ENCODE peak calls at places on chromosomes 16 and 17, in ten cellular contexts. One of them, this sample, is unnamed.

GRCh38 chr16:52581530-52581929 is 34.6 kb upstream of the TOX3 start:
- DNase-seq in HFF-Myc: no peak
- DNase-seq in AG09319: no peak
- DNase-seq in tibial nerve: no peak
- DNase-seq in cardiac muscle cell: no peak
- DNase-seq in prostate gland: no peak
- DNase-seq in body of pancreas: peak
- DNase-seq in heart left ventricle: no peak
- DNase-seq in mammary epithelial cell: no peak
- DNase-seq in AG10803: no peak
- DNase-seq in this sample: no peak

GRCh38 chr16:12340151-12340733 is 363.7 kb downstream of the SNX29 start:
- DNase-seq in HFF-Myc: no peak
- DNase-seq in AG09319: no peak
- DNase-seq in tibial nerve: no peak
- DNase-seq in cardiac muscle cell: peak
- DNase-seq in prostate gland: peak
- DNase-seq in body of pancreas: peak
- DNase-seq in heart left ventricle: no peak
- DNase-seq in mammary epithelial cell: peak
- DNase-seq in AG10803: peak
- DNase-seq in this sample: peak

GRCh38 chr16:49376206-49376605 is 2.6 kb downstream of the C16orf78 start:
- DNase-seq in HFF-Myc: no peak
- DNase-seq in AG09319: no peak
- DNase-seq in tibial nerve: no peak
- DNase-seq in cardiac muscle cell: no peak
- DNase-seq in prostate gland: no peak
- DNase-seq in body of pancreas: no peak
- DNase-seq in heart left ventricle: no peak
- DNase-seq in mammary epithelial cell: no peak
- DNase-seq in AG10803: no peak
- DNase-seq in this sample: no peak

GRCh38 chr16:1113889-1114526 is 18.0 kb upstream of the C1QTNF8 start:
- DNase-seq in HFF-Myc: no peak
- DNase-seq in AG09319: no peak
- DNase-seq in tibial nerve: no peak
- DNase-seq in cardiac muscle cell: no peak
- DNase-seq in prostate gland: no peak
- DNase-seq in body of pancreas: no peak
- DNase-seq in heart left ventricle: no peak
- DNase-seq in mammary epithelial cell: no peak
- DNase-seq in AG10803: no peak
- DNase-seq in this sample: no peak

GRCh38 chr17:65660947-65661346 is 99.5 kb upstream of the AXIN2 start:
- DNase-seq in HFF-Myc: peak
- DNase-seq in AG09319: peak
- DNase-seq in tibial nerve: no peak
- DNase-seq in cardiac muscle cell: peak
- DNase-seq in prostate gland: no peak
- DNase-seq in body of pancreas: no peak
- DNase-seq in heart left ventricle: no peak
- DNase-seq in mammary epithelial cell: no peak
- DNase-seq in AG10803: peak
- DNase-seq in this sample: no peak

GRCh38 chr16:14344945-14345344 is 273.8 kb downstream of the MRTFB start:
- DNase-seq in HFF-Myc: no peak
- DNase-seq in AG09319: no peak
- DNase-seq in tibial nerve: no peak
- DNase-seq in cardiac muscle cell: no peak
- DNase-seq in prostate gland: no peak
- DNase-seq in body of pancreas: no peak
- DNase-seq in heart left ventricle: no peak
- DNase-seq in mammary epithelial cell: no peak
- DNase-seq in AG10803: no peak
- DNase-seq in this sample: no peak

GRCh38 chr16:4988647-4989046 is 30.5 kb downstream of the SEC14L5 start:
- DNase-seq in HFF-Myc: no peak
- DNase-seq in AG09319: no peak
- DNase-seq in tibial nerve: no peak
- DNase-seq in cardiac muscle cell: no peak
- DNase-seq in prostate gland: no peak
- DNase-seq in body of pancreas: no peak
- DNase-seq in heart left ventricle: no peak
- DNase-seq in mammary epithelial cell: no peak
- DNase-seq in AG10803: no peak
- DNase-seq in this sample: no peak

GRCh38 chr16:82631701-82632685 is 5.2 kb downstream of the CDH13 start:
- DNase-seq in HFF-Myc: no peak
- DNase-seq in AG09319: no peak
- DNase-seq in tibial nerve: no peak
- DNase-seq in cardiac muscle cell: no peak
- DNase-seq in prostate gland: no peak
- DNase-seq in body of pancreas: no peak
- DNase-seq in heart left ventricle: no peak
- DNase-seq in mammary epithelial cell: peak
- DNase-seq in AG10803: peak
- DNase-seq in this sample: no peak

GRCh38 chr17:73767696-73768095 is 123.5 kb upstream of the SDK2 start:
- DNase-seq in HFF-Myc: no peak
- DNase-seq in AG09319: no peak
- DNase-seq in tibial nerve: no peak
- DNase-seq in cardiac muscle cell: no peak
- DNase-seq in prostate gland: no peak
- DNase-seq in body of pancreas: no peak
- DNase-seq in heart left ventricle: no peak
- DNase-seq in mammary epithelial cell: no peak
- DNase-seq in AG10803: no peak
- DNase-seq in this sample: no peak

GRCh38 chr16:50267151-50267631 is 840 bp downstream of the ADCY7 start:
- DNase-seq in HFF-Myc: no peak
- DNase-seq in AG09319: no peak
- DNase-seq in tibial nerve: no peak
- DNase-seq in cardiac muscle cell: no peak
- DNase-seq in prostate gland: no peak
- DNase-seq in body of pancreas: no peak
- DNase-seq in heart left ventricle: no peak
- DNase-seq in mammary epithelial cell: no peak
- DNase-seq in AG10803: no peak
- DNase-seq in this sample: no peak

GRCh38 chr17:9726291-9726690 is 65.1 kb downstream of the DHRS7C start:
- DNase-seq in HFF-Myc: no peak
- DNase-seq in AG09319: no peak
- DNase-seq in tibial nerve: no peak
- DNase-seq in cardiac muscle cell: no peak
- DNase-seq in prostate gland: no peak
- DNase-seq in body of pancreas: no peak
- DNase-seq in heart left ventricle: no peak
- DNase-seq in mammary epithelial cell: no peak
- DNase-seq in AG10803: no peak
- DNase-seq in this sample: no peak

GRCh38 chr17:9728005-9728404 is 63.4 kb downstream of the DHRS7C start:
- DNase-seq in HFF-Myc: no peak
- DNase-seq in AG09319: no peak
- DNase-seq in tibial nerve: no peak
- DNase-seq in cardiac muscle cell: no peak
- DNase-seq in prostate gland: no peak
- DNase-seq in body of pancreas: no peak
- DNase-seq in heart left ventricle: no peak
- DNase-seq in mammary epithelial cell: no peak
- DNase-seq in AG10803: no peak
- DNase-seq in this sample: no peak

GRCh38 chr17:9728564-9728963 is 62.8 kb downstream of the DHRS7C start:
- DNase-seq in HFF-Myc: no peak
- DNase-seq in AG09319: no peak
- DNase-seq in tibial nerve: no peak
- DNase-seq in cardiac muscle cell: no peak
- DNase-seq in prostate gland: no peak
- DNase-seq in body of pancreas: no peak
- DNase-seq in heart left ventricle: no peak
- DNase-seq in mammary epithelial cell: no peak
- DNase-seq in AG10803: no peak
- DNase-seq in this sample: no peak

GRCh38 chr17:9729735-9730420 is 61.5 kb downstream of the DHRS7C start:
- DNase-seq in HFF-Myc: no peak
- DNase-seq in AG09319: no peak
- DNase-seq in tibial nerve: no peak
- DNase-seq in cardiac muscle cell: no peak
- DNase-seq in prostate gland: no peak
- DNase-seq in body of pancreas: no peak
- DNase-seq in heart left ventricle: no peak
- DNase-seq in mammary epithelial cell: peak
- DNase-seq in AG10803: peak
- DNase-seq in this sample: no peak

GRCh38 chr17:9729034-9729650 is 62.2 kb downstream of the DHRS7C start:
- DNase-seq in HFF-Myc: peak
- DNase-seq in AG09319: peak
- DNase-seq in tibial nerve: no peak
- DNase-seq in cardiac muscle cell: peak
- DNase-seq in prostate gland: peak
- DNase-seq in body of pancreas: peak
- DNase-seq in heart left ventricle: no peak
- DNase-seq in mammary epithelial cell: peak
- DNase-seq in AG10803: peak
- DNase-seq in this sample: no peak
- TF ChIP-seq CTCF in HFF-Myc: peak
- TF ChIP-seq CTCF in AG09319: no peak
- TF ChIP-seq CTCF in tibial nerve: peak
- TF ChIP-seq CTCF in cardiac muscle cell: peak
- TF ChIP-seq CTCF in prostate gland: peak
- TF ChIP-seq CTCF in body of pancreas: peak
- TF ChIP-seq CTCF in heart left ventricle: peak
- TF ChIP-seq CTCF in mammary epithelial cell: peak
- TF ChIP-seq CTCF in AG10803: peak
- TF ChIP-seq CTCF in this sample: peak

GRCh38 chr16:75116081-75116910 is at the start of gene LDHD:
- DNase-seq in HFF-Myc: no peak
- DNase-seq in AG09319: no peak
- DNase-seq in tibial nerve: peak
- DNase-seq in cardiac muscle cell: peak
- DNase-seq in prostate gland: peak
- DNase-seq in body of pancreas: peak
- DNase-seq in heart left ventricle: peak
- DNase-seq in mammary epithelial cell: peak
- DNase-seq in AG10803: peak
- DNase-seq in this sample: no peak

GRCh38 chr16:75114946-75115825 is 1.4 kb downstream of the LDHD start:
- DNase-seq in HFF-Myc: no peak
- DNase-seq in AG09319: no peak
- DNase-seq in tibial nerve: no peak
- DNase-seq in cardiac muscle cell: no peak
- DNase-seq in prostate gland: no peak
- DNase-seq in body of pancreas: no peak
- DNase-seq in heart left ventricle: no peak
- DNase-seq in mammary epithelial cell: no peak
- DNase-seq in AG10803: no peak
- DNase-seq in this sample: no peak

GRCh38 chr16:75118943-75119539 is 2.5 kb upstream of the LDHD start:
- DNase-seq in HFF-Myc: no peak
- DNase-seq in AG09319: no peak
- DNase-seq in tibial nerve: no peak
- DNase-seq in cardiac muscle cell: no peak
- DNase-seq in prostate gland: no peak
- DNase-seq in body of pancreas: no peak
- DNase-seq in heart left ventricle: no peak
- DNase-seq in mammary epithelial cell: no peak
- DNase-seq in AG10803: no peak
- DNase-seq in this sample: no peak

GRCh38 chr16:75114179-75114945 is 2.2 kb downstream of the LDHD start:
- DNase-seq in HFF-Myc: no peak
- DNase-seq in AG09319: no peak
- DNase-seq in tibial nerve: no peak
- DNase-seq in cardiac muscle cell: no peak
- DNase-seq in prostate gland: no peak
- DNase-seq in body of pancreas: no peak
- DNase-seq in heart left ventricle: no peak
- DNase-seq in mammary epithelial cell: no peak
- DNase-seq in AG10803: no peak
- DNase-seq in this sample: no peak

GRCh38 chr16:75116911-75117245 is 298 bp upstream of the LDHD start:
- DNase-seq in HFF-Myc: no peak
- DNase-seq in AG09319: no peak
- DNase-seq in tibial nerve: no peak
- DNase-seq in cardiac muscle cell: no peak
- DNase-seq in prostate gland: no peak
- DNase-seq in body of pancreas: no peak
- DNase-seq in heart left ventricle: no peak
- DNase-seq in mammary epithelial cell: no peak
- DNase-seq in AG10803: no peak
- DNase-seq in this sample: no peak
- TF ChIP-seq CTCF in HFF-Myc: no peak
- TF ChIP-seq CTCF in AG09319: no peak
- TF ChIP-seq CTCF in tibial nerve: no peak
- TF ChIP-seq CTCF in cardiac muscle cell: no peak
- TF ChIP-seq CTCF in prostate gland: no peak
- TF ChIP-seq CTCF in body of pancreas: no peak
- TF ChIP-seq CTCF in heart left ventricle: no peak
- TF ChIP-seq CTCF in mammary epithelial cell: no peak
- TF ChIP-seq CTCF in AG10803: no peak
- TF ChIP-seq CTCF in this sample: no peak

DNA sequence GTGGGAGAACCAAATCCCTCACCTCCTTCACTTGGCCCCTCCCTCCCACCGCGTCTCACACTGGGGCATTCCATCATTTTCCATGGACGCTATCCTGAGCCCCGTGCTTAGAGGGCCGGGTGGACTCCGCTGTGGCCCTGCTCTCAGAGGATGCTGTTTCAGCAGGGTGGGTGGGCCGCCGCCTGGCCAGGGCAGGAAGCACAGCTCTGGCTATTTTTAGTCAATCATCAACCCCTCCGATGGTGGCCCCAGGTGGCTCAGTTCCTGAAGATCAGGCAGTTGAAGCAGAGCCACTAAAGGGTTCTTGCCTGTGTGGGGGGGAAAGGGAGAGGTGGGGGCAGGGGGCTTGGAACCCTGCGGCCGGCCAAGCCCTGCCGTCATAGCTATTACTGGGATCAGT is 230.3 kb downstream of the ENGASE start:
- DNase-seq in HFF-Myc: no peak
- DNase-seq in AG09319: no peak
- DNase-seq in tibial nerve: no peak
- DNase-seq in cardiac muscle cell: no peak
- DNase-seq in prostate gland: no peak
- DNase-seq in body of pancreas: no peak
- DNase-seq in heart left ventricle: no peak
- DNase-seq in mammary epithelial cell: no peak
- DNase-seq in AG10803: no peak
- DNase-seq in this sample: no peak
- TF ChIP-seq CTCF in HFF-Myc: no peak
- TF ChIP-seq CTCF in AG09319: no peak
- TF ChIP-seq CTCF in tibial nerve: no peak
- TF ChIP-seq CTCF in cardiac muscle cell: no peak
- TF ChIP-seq CTCF in prostate gland: no peak
- TF ChIP-seq CTCF in body of pancreas: no peak
- TF ChIP-seq CTCF in heart left ventricle: no peak
- TF ChIP-seq CTCF in mammary epithelial cell: no peak
- TF ChIP-seq CTCF in AG10803: no peak
- TF ChIP-seq CTCF in this sample: no peak

DNA sequence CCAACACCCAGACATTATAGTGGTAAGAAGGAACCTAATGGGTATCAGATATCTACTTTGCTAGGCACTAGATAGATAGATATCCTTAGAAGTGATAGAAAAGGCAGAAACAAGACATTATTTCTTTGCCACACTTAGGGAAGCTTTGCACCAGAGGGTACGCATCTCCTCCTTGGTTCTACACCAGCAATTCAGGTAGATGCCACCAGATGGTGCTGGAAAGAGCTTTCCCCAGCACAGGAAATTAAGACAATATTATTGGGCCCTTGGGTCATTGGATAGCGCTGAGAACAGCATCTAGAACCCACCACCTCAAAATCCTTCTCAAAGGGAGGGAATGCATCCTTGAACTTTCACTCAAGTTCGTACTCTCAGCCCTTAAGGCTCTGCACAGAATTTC is 173.8 kb upstream of the CCL2 start:
- DNase-seq in HFF-Myc: no peak
- DNase-seq in AG09319: no peak
- DNase-seq in tibial nerve: no peak
- DNase-seq in cardiac muscle cell: peak
- DNase-seq in prostate gland: no peak
- DNase-seq in body of pancreas: peak
- DNase-seq in heart left ventricle: no peak
- DNase-seq in mammary epithelial cell: no peak
- DNase-seq in AG10803: no peak
- DNase-seq in this sample: no peak
- TF ChIP-seq CTCF in HFF-Myc: peak
- TF ChIP-seq CTCF in AG09319: peak
- TF ChIP-seq CTCF in tibial nerve: no peak
- TF ChIP-seq CTCF in cardiac muscle cell: peak
- TF ChIP-seq CTCF in prostate gland: no peak
- TF ChIP-seq CTCF in body of pancreas: peak
- TF ChIP-seq CTCF in heart left ventricle: peak
- TF ChIP-seq CTCF in mammary epithelial cell: peak
- TF ChIP-seq CTCF in AG10803: peak
- TF ChIP-seq CTCF in this sample: peak

This sample was measured in progenitor cell of endocrine pancreas.